ENCODE peak calls at places on chromosomes 3 and 15, in nine cellular contexts. K, Z, N, B, J, M, G, T and F are unnamed samples.

GRCh38 chr15:77784361-77785292 is 151.9 kb upstream of the LINGO1 start:
- DNase-seq in G (peak), T (peak), Z (no peak), N (peak), M (no peak), J (no peak), B (peak), K (no peak), F (no peak)

GRCh38 chr3:14278799-14279705 is 100.4 kb downstream of the LSM3 start:
- DNase-seq in N (no peak), T (no peak), B (no peak), M (no peak), G (no peak), K (peak), Z (no peak), J (no peak), F (no peak)

GRCh38 chr3:46615050-46615449 is 2.7 kb downstream of the FAM240A start:
- DNase-seq in N (no peak), T (no peak), K (no peak), B (no peak), Z (no peak), M (no peak), G (no peak), J (no peak), F (no peak)

GRCh38 chr15:34239151-34239761 is 14.4 kb downstream of the EMC4 start:
- DNase-seq in N (no peak), B (peak), M (no peak), T (no peak), J (no peak), K (no peak), G (peak), Z (no peak), F (peak)

GRCh38 chr15:40830884-40831283 is 2.4 kb upstream of the PPP1R14D start:
- DNase-seq in J (no peak), B (no peak), K (no peak), Z (no peak), T (no peak), M (no peak), G (no peak), N (peak), F (no peak)

GRCh38 chr3:46717447-46718231 is at the start of gene PRSS50:
- DNase-seq in B (no peak), T (no peak), J (peak), G (no peak), Z (peak), N (no peak), M (no peak), K (no peak), F (no peak)

GRCh38 chr3:157418104-157418503 is 18.5 kb upstream of the PTX3 start:
- DNase-seq in M (no peak), B (peak), T (no peak), N (no peak), K (no peak), J (no peak), G (peak), Z (no peak), F (no peak)

GRCh38 chr15:60972301-60972700 is 256.8 kb downstream of the RORA start:
- DNase-seq in M (no peak), K (no peak), J (no peak), Z (no peak), N (no peak), B (peak), G (peak), T (no peak), F (peak)

GRCh38 chr3:155325263-155325835 is 31.9 kb upstream of the STRIT1 start:
- DNase-seq in G (no peak), Z (no peak), J (no peak), B (no peak), K (peak), M (no peak), T (no peak), N (no peak), F (no peak)